ENCODE peak calls at places on chromosomes 2 and 18, in eight cellular contexts. X, I, O, K, L, T, Y and Z are unnamed samples.

GRCh38 chr2:177392373-177393246 is at the start of gene AGPS:
- DNase-seq in K (peak; percentile 59), L (peak; percentile 76), I (peak; percentile 33), O (peak; percentile 89), T (peak; percentile 81), X (peak; percentile 51), Y (peak; percentile 79), Z (peak; percentile 82)

GRCh38 chr18:48806551-48807261 is 144.1 kb downstream of the SMAD7 start:
- DNase-seq in T (no peak), I (no peak), L (no peak), Y (no peak), X (peak; percentile 70), K (no peak), O (no peak), Z (no peak)

GRCh38 chr2:143545059-143545458 is 415.8 kb downstream of the ARHGAP15 start:
- DNase-seq in I (no peak), Y (no peak), L (no peak), O (no peak), T (no peak), K (no peak), X (no peak), Z (no peak)

GRCh38 chr2:190591437-190591836 is 56.9 kb upstream of the NEMP2 start:
- DNase-seq in K (no peak), L (no peak), X (no peak), Y (no peak), I (no peak), T (no peak), O (no peak), Z (no peak)

GRCh38 chr2:193743089-193743488 is 1548.4 kb upstream of the TMEFF2 start:
- DNase-seq in X (no peak), O (no peak), Y (peak; percentile 66), I (no peak), K (peak; percentile 50), L (no peak), T (no peak), Z (peak; percentile 88)

GRCh38 chr2:29016500-29016899 is 35.4 kb downstream of the TOGARAM2 start:
- DNase-seq in K (no peak), I (no peak), L (no peak), X (peak; percentile 15), Y (no peak), T (no peak), O (no peak), Z (no peak)

GRCh38 chr2:27909901-27910300 is 19.4 kb downstream of the BABAM2 start:
- DNase-seq in L (no peak), Y (no peak), X (no peak), O (no peak), K (no peak), I (no peak), T (no peak), Z (no peak)

GRCh38 chr2:39728941-39729351 is 50.1 kb downstream of the THUMPD2 start:
- DNase-seq in T (peak; percentile 49), I (no peak), K (peak; percentile 4), X (peak; percentile 48), L (peak; percentile 49), O (peak; percentile 58), Y (peak; percentile 16), Z (no peak)

GRCh38 chr2:172101707-172102158 is 967 bp downstream of the DLX2 start:
- DNase-seq in X (no peak), I (no peak), O (no peak), T (peak; percentile 30), L (no peak), K (peak; percentile 40), Y (peak; percentile 33), Z (no peak)

GRCh38 chr2:164839914-164840457 is 1.6 kb downstream of the COBLL1 start:
- DNase-seq in L (no peak), K (peak; percentile 64), X (no peak), O (peak; percentile 64), T (peak; percentile 64), I (no peak), Y (no peak), Z (no peak)

GRCh38 chr2:197398913-197399312 is 35.9 kb downstream of the SF3B1 start:
- DNase-seq in L (no peak), K (no peak), Y (no peak), I (no peak), X (no peak), T (no peak), O (no peak), Z (no peak)

GRCh38 chr2:55391155-55391554 is 28.5 kb downstream of the CCDC88A start:
- DNase-seq in L (no peak), T (no peak), Y (no peak), O (no peak), I (no peak), K (no peak), X (no peak), Z (no peak)

GRCh38 chr2:101773137-101773536 is 75.6 kb downstream of the MAP4K4 start:
- DNase-seq in O (no peak), T (no peak), L (no peak), K (no peak), I (no peak), X (no peak), Y (no peak), Z (no peak)

GRCh38 chr18:35085450-35086032 is 44.3 kb downstream of the MAPRE2 start:
- DNase-seq in I (no peak), T (no peak), Y (no peak), L (no peak), O (no peak), K (no peak), X (no peak), Z (no peak)

GRCh38 chr2:11553661-11554429 is 20.0 kb downstream of the GREB1 start:
- DNase-seq in T (no peak), O (no peak), Y (no peak), K (no peak), I (no peak), X (peak; percentile 87), L (peak; percentile 85), Z (no peak)

GRCh38 chr18:47868744-47869143 is 61.7 kb downstream of the SMAD2 start:
- DNase-seq in I (no peak), L (no peak), T (no peak), Y (no peak), K (no peak), O (no peak), X (no peak), Z (no peak)

GRCh38 chr2:62197017-62197586 is 1.2 kb downstream of the B3GNT2 start:
- DNase-seq in K (peak; percentile 12), O (peak; percentile 46), X (no peak), L (no peak), I (no peak), Y (peak; percentile 20), T (peak; percentile 19), Z (peak; percentile 7)

GRCh38 chr2:176139621-176140020 is 10.1 kb downstream of the HOXD8 start:
- DNase-seq in K (no peak), O (no peak), Y (no peak), I (no peak), T (no peak), L (no peak), X (peak; percentile 37), Z (no peak)

GRCh38 chr2:143852748-143853147 is 667.2 kb downstream of the ZEB2 start:
- DNase-seq in Y (peak; percentile 57), K (no peak), L (no peak), X (no peak), O (no peak), I (no peak), T (no peak), Z (peak; percentile 46)

GRCh38 chr2:349390-349789 is 61.5 kb upstream of the ALKAL2 start:
- DNase-seq in O (no peak), I (no peak), K (no peak), X (peak; percentile 44), Y (no peak), L (no peak), T (no peak), Z (no peak)

GRCh38 chr2:58893645-58894336 is 652.7 kb upstream of the FANCL start:
- DNase-seq in O (no peak), T (no peak), X (no peak), I (no peak), Y (no peak), K (no peak), L (no peak), Z (no peak)

GRCh38 chr2:74372674-74373073 is 7.4 kb downstream of the DCTN1 start:
- DNase-seq in Y (no peak), I (no peak), X (no peak), K (no peak), O (no peak), T (no peak), L (no peak), Z (no peak)